ENCODE peak calls at places on chromosomes 1 and 21, in six cellular contexts. One of them, this sample, is unnamed.

GRCh38 chr1:33055210-33055991 is 18.7 kb upstream of the AK2 start:
- DNase-seq in HCT116: peak
- DNase-seq in HepG2: peak
- DNase-seq in GM12878: peak
- DNase-seq in K562: peak
- DNase-seq in H1: peak
- DNase-seq in this sample: peak

GRCh38 chr1:28971980-28972771 is 57.8 kb downstream of the EPB41 start:
- DNase-seq in HCT116: peak
- DNase-seq in HepG2: no peak
- DNase-seq in GM12878: no peak
- DNase-seq in K562: no peak
- DNase-seq in H1: no peak
- DNase-seq in this sample: peak

GRCh38 chr1:82783025-82783424 is 982.3 kb downstream of the ADGRL2 start:
- DNase-seq in HCT116: no peak
- DNase-seq in HepG2: no peak
- DNase-seq in GM12878: no peak
- DNase-seq in K562: no peak
- DNase-seq in H1: no peak
- DNase-seq in this sample: no peak

GRCh38 chr1:1924378-1924777 is 5.3 kb upstream of the TMEM52 start:
- DNase-seq in HCT116: no peak
- DNase-seq in HepG2: no peak
- DNase-seq in GM12878: no peak
- DNase-seq in K562: no peak
- DNase-seq in H1: no peak
- DNase-seq in this sample: no peak

GRCh38 chr1:22284906-22285544 is 142.1 kb upstream of the WNT4 start:
- DNase-seq in HCT116: no peak
- DNase-seq in HepG2: no peak
- DNase-seq in GM12878: no peak
- DNase-seq in K562: no peak
- DNase-seq in H1: no peak
- DNase-seq in this sample: no peak

GRCh38 chr1:60866884-60867648 is 215.3 kb upstream of the NFIA start:
- DNase-seq in HCT116: no peak
- DNase-seq in HepG2: no peak
- DNase-seq in GM12878: no peak
- DNase-seq in K562: no peak
- DNase-seq in H1: no peak
- DNase-seq in this sample: no peak

GRCh38 chr1:56301791-56302190 is 277.6 kb downstream of the PLPP3 start:
- DNase-seq in HCT116: no peak
- DNase-seq in HepG2: no peak
- DNase-seq in GM12878: no peak
- DNase-seq in K562: no peak
- DNase-seq in H1: no peak
- DNase-seq in this sample: peak

GRCh38 chr1:208542309-208542708 is 298.1 kb upstream of the PLXNA2 start:
- DNase-seq in HCT116: no peak
- DNase-seq in HepG2: no peak
- DNase-seq in GM12878: no peak
- DNase-seq in K562: no peak
- DNase-seq in H1: no peak
- DNase-seq in this sample: no peak

GRCh38 chr1:56375184-56375837 is 204.1 kb downstream of the PLPP3 start:
- DNase-seq in HCT116: no peak
- DNase-seq in HepG2: no peak
- DNase-seq in GM12878: no peak
- DNase-seq in K562: no peak
- DNase-seq in H1: no peak
- DNase-seq in this sample: peak

GRCh38 chr1:173301507-173301906 is 94.4 kb upstream of the TNFSF4 start:
- DNase-seq in HCT116: no peak
- DNase-seq in HepG2: no peak
- DNase-seq in GM12878: no peak
- DNase-seq in K562: peak
- DNase-seq in H1: no peak
- DNase-seq in this sample: no peak

GRCh38 chr1:94998748-94999147 is 71.8 kb upstream of the CNN3 start:
- DNase-seq in HCT116: no peak
- DNase-seq in HepG2: no peak
- DNase-seq in GM12878: no peak
- DNase-seq in K562: no peak
- DNase-seq in H1: no peak
- DNase-seq in this sample: no peak

GRCh38 chr1:202834771-202835547 is 24.2 kb downstream of the PCAT6 start:
- DNase-seq in HCT116: no peak
- DNase-seq in HepG2: no peak
- DNase-seq in GM12878: no peak
- DNase-seq in K562: no peak
- DNase-seq in H1: no peak
- DNase-seq in this sample: no peak

GRCh38 chr21:25396135-25396711 is 211.1 kb downstream of the MRPL39 start:
- DNase-seq in HCT116: no peak
- DNase-seq in HepG2: no peak
- DNase-seq in GM12878: peak
- DNase-seq in K562: no peak
- DNase-seq in H1: no peak
- DNase-seq in this sample: no peak

GRCh38 chr1:113835686-113836290 is 23.5 kb upstream of the RSBN1 start:
- DNase-seq in HCT116: peak
- DNase-seq in HepG2: peak
- DNase-seq in GM12878: no peak
- DNase-seq in K562: peak
- DNase-seq in H1: no peak
- DNase-seq in this sample: peak

GRCh38 chr1:59638172-59638800 is 176.5 kb upstream of the HOOK1 start:
- DNase-seq in HCT116: no peak
- DNase-seq in HepG2: peak
- DNase-seq in GM12878: no peak
- DNase-seq in K562: no peak
- DNase-seq in H1: no peak
- DNase-seq in this sample: peak

GRCh38 chr1:86200901-86201300 is 44.3 kb upstream of the COL24A1 start:
- DNase-seq in HCT116: no peak
- DNase-seq in HepG2: no peak
- DNase-seq in GM12878: no peak
- DNase-seq in K562: no peak
- DNase-seq in H1: no peak
- DNase-seq in this sample: no peak

GRCh38 chr1:63829349-63830327 is 55.8 kb downstream of the ROR1 start:
- DNase-seq in HCT116: no peak
- DNase-seq in HepG2: no peak
- DNase-seq in GM12878: no peak
- DNase-seq in K562: no peak
- DNase-seq in H1: no peak
- DNase-seq in this sample: no peak
- H3K9ac ChIP-seq in HCT116: no peak
- H3K9ac ChIP-seq in HepG2: no peak
- H3K9ac ChIP-seq in GM12878: no peak
- H3K9ac ChIP-seq in K562: no peak
- H3K9ac ChIP-seq in H1: no peak
- H3K9ac ChIP-seq in this sample: no peak

GRCh38 chr1:37808369-37809319 is 636 bp upstream of the YRDC start:
- DNase-seq in HCT116: no peak
- DNase-seq in HepG2: no peak
- DNase-seq in GM12878: no peak
- DNase-seq in K562: peak
- DNase-seq in H1: no peak
- DNase-seq in this sample: peak
- TF ChIP-seq CEBPB in HCT116: no peak
- TF ChIP-seq CEBPB in HepG2: no peak
- TF ChIP-seq CEBPB in GM12878: no peak
- TF ChIP-seq CEBPB in K562: no peak
- TF ChIP-seq CEBPB in H1: no peak
- TF ChIP-seq CEBPB in this sample: no peak

DNA sequence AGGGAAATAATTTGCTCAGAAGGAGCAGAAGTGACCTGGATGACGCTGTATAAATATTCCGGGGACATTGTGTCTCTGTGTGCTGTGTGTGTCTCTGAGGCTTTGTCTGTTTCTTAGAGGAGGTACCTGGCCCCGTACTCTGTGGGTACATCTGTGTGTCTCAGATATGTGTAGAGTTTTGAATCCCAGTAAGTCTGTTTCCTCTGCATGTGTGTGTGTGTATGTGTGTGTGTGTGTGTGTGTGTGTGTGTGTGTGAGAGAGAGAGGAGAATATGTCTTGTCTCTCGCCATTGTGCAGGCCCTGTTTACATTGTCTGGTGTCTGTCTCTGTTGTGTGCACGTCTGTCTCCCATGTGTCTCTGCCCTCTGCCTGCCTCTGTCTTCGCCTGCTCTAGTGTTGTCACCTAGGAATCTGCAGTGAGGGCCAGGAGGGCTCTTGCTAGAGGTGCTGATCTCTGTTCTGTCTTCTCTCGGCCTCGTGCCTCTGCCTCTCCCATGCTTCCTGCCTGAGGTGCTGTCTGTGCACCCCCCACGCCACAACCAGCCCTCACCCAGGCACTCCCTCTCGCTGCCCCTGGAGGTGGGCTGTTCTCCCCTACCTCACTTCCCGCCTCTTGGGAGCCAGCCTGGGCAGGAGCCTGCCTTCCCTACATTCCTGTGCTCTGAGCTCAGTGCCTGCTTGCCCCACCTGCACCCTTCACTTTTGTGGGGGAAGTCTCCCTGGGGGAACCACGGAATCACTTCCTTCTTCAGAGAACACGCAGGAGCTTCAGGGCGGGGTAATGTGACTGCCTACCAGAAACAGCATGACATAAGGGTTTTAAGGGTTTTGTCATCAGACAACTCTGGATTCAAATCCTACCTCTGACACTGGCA is 5.9 kb downstream of the MAP7D1 start:
- DNase-seq in HCT116: no peak
- DNase-seq in HepG2: no peak
- DNase-seq in GM12878: no peak
- DNase-seq in K562: no peak
- DNase-seq in H1: no peak
- DNase-seq in this sample: no peak
- H3K9ac ChIP-seq in HCT116: peak
- H3K9ac ChIP-seq in HepG2: peak
- H3K9ac ChIP-seq in GM12878: peak
- H3K9ac ChIP-seq in K562: peak
- H3K9ac ChIP-seq in H1: no peak
- H3K9ac ChIP-seq in this sample: peak

GRCh38 chr1:91428182-91428798 is 23.7 kb upstream of the HFM1 start:
- DNase-seq in HCT116: no peak
- DNase-seq in HepG2: no peak
- DNase-seq in GM12878: no peak
- DNase-seq in K562: no peak
- DNase-seq in H1: no peak
- DNase-seq in this sample: no peak
- TF ChIP-seq CEBPB in HCT116: no peak
- TF ChIP-seq CEBPB in HepG2: no peak
- TF ChIP-seq CEBPB in GM12878: no peak
- TF ChIP-seq CEBPB in K562: no peak
- TF ChIP-seq CEBPB in H1: no peak
- TF ChIP-seq CEBPB in this sample: no peak

GRCh38 chr1:119159096-119159495 is 18.6 kb upstream of the WARS2 start:
- DNase-seq in HCT116: no peak
- DNase-seq in HepG2: no peak
- DNase-seq in GM12878: no peak
- DNase-seq in K562: no peak
- DNase-seq in H1: no peak
- DNase-seq in this sample: peak
- H3K9ac ChIP-seq in HCT116: no peak
- H3K9ac ChIP-seq in HepG2: no peak
- H3K9ac ChIP-seq in GM12878: no peak
- H3K9ac ChIP-seq in K562: no peak
- H3K9ac ChIP-seq in H1: no peak
- H3K9ac ChIP-seq in this sample: no peak

GRCh38 chr1:47951545-47952235 is 45.5 kb downstream of the TRABD2B start:
- DNase-seq in HCT116: no peak
- DNase-seq in HepG2: no peak
- DNase-seq in GM12878: no peak
- DNase-seq in K562: no peak
- DNase-seq in H1: no peak
- DNase-seq in this sample: no peak
- TF ChIP-seq CEBPB in HCT116: no peak
- TF ChIP-seq CEBPB in HepG2: no peak
- TF ChIP-seq CEBPB in GM12878: no peak
- TF ChIP-seq CEBPB in K562: no peak
- TF ChIP-seq CEBPB in H1: no peak
- TF ChIP-seq CEBPB in this sample: no peak

GRCh38 chr1:116185161-116185701 is 74.0 kb downstream of the MAB21L3 start:
- DNase-seq in HCT116: no peak
- DNase-seq in HepG2: no peak
- DNase-seq in GM12878: no peak
- DNase-seq in K562: no peak
- DNase-seq in H1: no peak
- DNase-seq in this sample: no peak
- H3K9ac ChIP-seq in HCT116: no peak
- H3K9ac ChIP-seq in HepG2: no peak
- H3K9ac ChIP-seq in GM12878: no peak
- H3K9ac ChIP-seq in K562: no peak
- H3K9ac ChIP-seq in H1: no peak
- H3K9ac ChIP-seq in this sample: no peak

DNA sequence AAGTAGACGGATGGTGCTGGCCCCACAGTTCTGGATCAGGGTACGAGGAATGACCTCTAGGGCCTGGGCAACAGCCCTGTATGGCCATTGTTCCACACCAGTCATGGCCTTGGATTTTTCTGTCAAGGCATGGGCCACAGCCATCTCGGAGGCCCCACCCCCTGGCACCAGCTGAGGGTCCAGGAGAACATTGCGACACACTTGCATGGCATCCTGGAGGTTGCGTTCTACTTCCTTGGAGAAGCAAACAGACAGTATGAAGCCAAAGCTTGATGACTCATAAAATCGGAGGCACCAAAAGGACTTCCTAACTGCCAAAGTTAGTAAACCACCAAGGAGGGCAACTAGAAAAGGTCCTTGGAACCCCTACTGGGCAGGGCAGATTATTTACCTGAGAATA is 11.9 kb upstream of the VHLL start:
- DNase-seq in HCT116: no peak
- DNase-seq in HepG2: no peak
- DNase-seq in GM12878: no peak
- DNase-seq in K562: no peak
- DNase-seq in H1: no peak
- DNase-seq in this sample: peak
- TF ChIP-seq CEBPB in HCT116: no peak
- TF ChIP-seq CEBPB in HepG2: peak
- TF ChIP-seq CEBPB in GM12878: no peak
- TF ChIP-seq CEBPB in K562: peak
- TF ChIP-seq CEBPB in H1: peak
- TF ChIP-seq CEBPB in this sample: peak

This sample was measured in IMR-90.